ENCODE peak calls at places on chromosomes 6 and 20, in seven cellular contexts. G, Y, V, D, S, B and E are unnamed samples. For H3K36me3, the result is how much of the 10 kb centered on the place peaks cover.

GRCh38 chr6:41505084-41506049 is 40.8 kb upstream of the FOXP4 start:
- DNase-seq in D (peak), Y (peak), S (peak), G (peak), V (peak), B (peak), E (peak)

GRCh38 chr20:18879262-18879661 is 65.7 kb downstream of the SCP2D1 start:
- DNase-seq in S (peak), D (no peak), G (no peak), V (no peak), B (no peak), Y (no peak), E (peak)

GRCh38 chr6:139060332-139060731 is 31.8 kb downstream of the ABRACL start:
- DNase-seq in S (no peak), Y (peak), V (no peak), B (no peak), D (no peak), G (peak), E (no peak)

GRCh38 chr20:48456361-48457184 is 371.2 kb downstream of the PREX1 start:
- DNase-seq in V (no peak), G (no peak), D (no peak), Y (no peak), S (no peak), B (no peak), E (no peak)

GRCh38 chr6:27582928-27583725 is 110.2 kb upstream of the ZNF184 start:
- DNase-seq in S (no peak), Y (peak), V (no peak), B (no peak), G (peak), D (no peak), E (peak)

GRCh38 chr20:63553933-63554290 is at the start of gene FNDC11:
- DNase-seq in S (no peak), V (no peak), Y (no peak), G (no peak), D (peak), B (peak), E (peak)

GRCh38 chr6:138307352-138307751 is 70.4 kb upstream of the SMIM28 start:
- DNase-seq in V (no peak), G (no peak), B (peak), S (no peak), D (no peak), Y (peak), E (no peak)

GRCh38 chr20:43196243-43196642 is 6.5 kb upstream of the PTPRT start:
- DNase-seq in S (no peak), B (no peak), Y (no peak), G (no peak), V (no peak), D (no peak), E (no peak)

GRCh38 chr6:110560239-110561015 is 84.0 kb upstream of the SLC22A16 start:
- DNase-seq in V (no peak), D (no peak), G (no peak), B (no peak), Y (no peak), S (no peak), E (no peak)

DNA sequence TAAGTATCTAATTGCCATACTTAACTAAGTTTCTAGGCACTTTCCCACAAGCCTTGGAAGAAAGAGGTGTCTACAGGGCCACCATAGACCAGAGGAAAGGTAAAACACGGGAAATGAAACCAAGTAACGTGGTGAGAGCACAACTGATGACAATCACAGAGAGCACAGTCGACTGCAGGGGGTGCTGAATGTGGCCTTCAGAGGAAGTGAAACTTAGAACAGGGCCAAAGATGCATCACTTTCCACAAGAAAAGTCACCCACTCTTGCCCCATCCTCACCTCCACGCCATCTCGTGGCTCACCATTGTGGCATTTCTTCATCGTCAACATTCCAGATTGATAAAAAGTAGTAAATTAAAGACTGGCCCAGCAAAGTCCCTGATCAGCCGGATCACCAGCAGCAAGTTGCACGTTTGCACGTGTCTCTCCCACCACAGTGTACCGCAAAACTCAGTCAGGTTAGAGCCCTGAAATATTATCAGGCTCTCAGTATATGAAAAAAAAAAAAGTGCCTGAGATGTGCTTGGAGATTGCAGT is 31.4 kb downstream of the HIVEP2 start:
- DNase-seq in S (no peak), V (no peak), Y (no peak), D (peak), G (no peak), B (no peak), E (no peak)
- H3K36me3 ChIP-seq in S (under half), V (under half), Y (under half), D (under half), G (under half), B (under half), E (under half)

DNA sequence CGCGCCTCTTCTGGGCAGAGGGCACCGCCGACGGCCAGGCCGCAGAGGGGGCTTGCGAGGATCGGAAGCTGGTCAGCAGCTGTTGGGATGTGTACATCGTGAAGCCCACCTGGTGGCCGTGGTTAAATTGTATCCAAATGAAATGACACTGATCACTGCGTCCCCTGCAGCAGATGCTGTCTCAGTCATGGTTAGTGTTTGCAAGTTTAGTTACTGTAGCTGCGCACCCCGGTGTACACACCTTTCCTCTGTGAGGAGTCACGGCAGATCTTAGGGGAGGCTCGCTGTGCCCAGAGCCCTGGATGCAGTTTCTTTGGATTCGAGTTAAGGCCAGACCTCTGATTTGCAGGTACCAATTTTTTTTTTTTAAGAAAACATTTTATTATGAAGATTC is 687 bp downstream of the NAA20 start:
- DNase-seq in Y (peak), B (no peak), D (no peak), S (no peak), G (no peak), V (no peak), E (peak)
- TF ChIP-seq CTCF in Y (no peak), B (no peak), D (no peak), S (no peak), G (no peak), V (no peak), E (no peak)

DNA sequence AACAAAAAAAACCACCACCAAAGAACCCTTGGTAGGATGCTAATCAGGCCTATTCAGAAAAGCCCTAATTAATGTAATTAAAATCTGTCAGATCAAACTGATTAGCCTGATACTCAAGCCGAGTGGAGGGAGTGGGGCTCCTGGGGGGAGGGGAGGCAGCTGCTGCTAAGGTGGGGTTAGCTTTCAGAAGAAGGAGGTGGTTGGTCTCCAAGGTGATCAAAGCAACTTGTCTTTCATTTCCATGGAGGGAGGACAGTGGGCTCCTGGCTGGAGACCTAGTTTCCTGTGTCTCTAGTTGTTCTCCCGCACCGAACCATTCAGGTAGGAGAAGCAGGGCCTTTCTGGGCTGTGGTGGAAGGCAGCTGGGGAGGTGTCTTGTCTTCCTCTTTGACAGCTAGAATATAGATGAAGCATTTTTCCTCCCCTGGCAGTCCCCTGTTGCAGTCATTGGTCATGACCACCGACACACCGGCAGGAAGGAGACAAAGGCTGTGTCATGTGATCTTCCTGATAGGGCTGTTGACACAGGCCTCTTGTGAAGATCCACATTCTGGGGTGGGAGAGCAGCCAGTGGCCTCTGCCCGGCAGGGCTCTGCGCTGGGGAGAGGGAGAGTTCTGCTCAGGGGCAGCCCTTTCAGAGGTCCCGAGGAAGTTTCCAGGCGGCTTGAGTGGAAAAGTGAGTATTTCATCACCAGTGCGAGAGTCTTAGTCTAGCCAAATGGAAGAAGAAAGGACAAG is 39.9 kb upstream of the PRDM1 start:
- DNase-seq in D (no peak), Y (no peak), B (no peak), V (no peak), S (no peak), G (no peak), E (no peak)
- H3K4me3 ChIP-seq in D (no peak), Y (no peak), B (no peak), V (no peak), S (no peak), G (no peak), E (no peak)

GRCh38 chr6:15317251-15317650 is 71.4 kb downstream of the JARID2 start:
- DNase-seq in V (no peak), Y (no peak), S (no peak), G (no peak), B (no peak), D (no peak), E (no peak)
- H3K36me3 ChIP-seq in V (under half), Y (under half), S (under half), G (under half), B (under half), D (under half), E (under half)

GRCh38 chr6:56771929-56772607 is 129.4 kb upstream of the DST start:
- DNase-seq in D (no peak), B (no peak), S (no peak), Y (no peak), G (no peak), V (no peak), E (no peak)

GRCh38 chr6:56770011-56770520 is 127.4 kb upstream of the DST start:
- DNase-seq in G (no peak), S (no peak), D (no peak), Y (no peak), V (no peak), B (no peak), E (no peak)

GRCh38 chr6:56775498-56776166 is 132.9 kb upstream of the DST start:
- DNase-seq in S (no peak), G (no peak), D (no peak), V (no peak), Y (no peak), B (no peak), E (no peak)

GRCh38 chr6:56771189-56771588 is 128.5 kb upstream of the DST start:
- DNase-seq in B (no peak), Y (no peak), V (no peak), D (no peak), G (no peak), S (no peak), E (no peak)

DNA sequence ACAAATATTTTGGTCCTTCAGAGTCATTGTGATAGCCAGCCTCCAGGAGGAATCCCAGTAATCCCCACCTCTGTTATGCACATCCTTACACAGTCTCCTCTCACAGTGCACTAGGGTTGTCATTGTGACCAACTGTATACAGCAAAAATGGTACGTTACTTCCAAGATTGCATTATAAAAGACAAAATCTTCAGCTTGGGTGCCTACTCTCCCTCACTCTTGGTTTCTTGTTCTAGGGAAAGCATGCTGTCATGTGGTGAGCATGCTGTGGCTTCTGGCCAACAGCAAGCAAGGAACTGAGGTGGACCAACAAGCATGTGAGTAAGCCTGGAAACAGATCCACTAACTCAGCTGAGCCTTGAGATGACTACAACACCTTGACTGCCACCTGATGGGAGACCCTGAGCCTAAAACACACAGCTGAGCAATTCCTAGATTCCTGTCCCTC is 130.1 kb upstream of the DST start:
- DNase-seq in G (peak), S (no peak), D (no peak), V (no peak), B (peak), Y (peak), E (no peak)
- TF ChIP-seq CTCF in G (peak), S (no peak), D (no peak), V (no peak), B (no peak), Y (no peak), E (no peak)

GRCh38 chr6:10386756-10387654 is 27.9 kb downstream of the TFAP2A start:
- DNase-seq in V (no peak), D (no peak), G (no peak), B (no peak), Y (no peak), S (no peak), E (no peak)
- H3K4me3 ChIP-seq in V (no peak), D (no peak), G (no peak), B (no peak), Y (no peak), S (no peak), E (no peak)

GRCh38 chr6:43037706-43038105 is 15.9 kb downstream of the CUL7 start:
- DNase-seq in G (no peak), V (no peak), Y (no peak), B (no peak), S (peak), D (no peak), E (no peak)

GRCh38 chr6:43036712-43037111 is 15.3 kb downstream of the RRP36 start:
- DNase-seq in D (no peak), S (peak), G (no peak), B (no peak), V (no peak), Y (no peak), E (no peak)

GRCh38 chr6:43037197-43037596 is 15.8 kb downstream of the RRP36 start:
- DNase-seq in Y (no peak), G (no peak), D (no peak), S (peak), V (no peak), B (no peak), E (no peak)

GRCh38 chr6:43033874-43034273 is 12.5 kb downstream of the RRP36 start:
- DNase-seq in D (no peak), Y (no peak), G (no peak), B (no peak), V (no peak), S (no peak), E (no peak)

GRCh38 chr6:43035495-43036194 is 14.2 kb downstream of the RRP36 start:
- DNase-seq in Y (no peak), D (no peak), S (no peak), V (no peak), G (no peak), B (peak), E (no peak)
- H3K36me3 ChIP-seq in Y (under half), D (under half), S (under half), V (half or more), G (half or more), B (half or more), E (under half)

DNA sequence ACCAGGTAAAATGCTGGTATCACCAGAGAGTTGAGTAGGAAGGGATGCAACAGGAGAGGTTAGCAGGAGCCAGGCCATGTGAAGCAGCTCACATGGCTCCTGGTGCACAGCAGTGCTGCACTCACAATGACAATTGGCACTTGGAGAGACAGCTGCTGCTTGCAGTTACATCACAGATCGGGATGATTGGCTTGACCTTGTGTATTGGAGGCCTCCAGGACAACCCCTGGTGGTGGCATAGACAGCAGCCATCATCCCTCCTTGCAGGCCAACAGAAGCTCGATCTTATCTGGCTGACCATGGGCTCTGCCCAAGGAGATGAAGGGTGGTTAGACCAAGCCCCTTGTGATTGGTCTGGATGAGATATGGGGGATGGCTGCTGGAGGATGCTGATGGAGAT is 73.0 kb downstream of the EYA2 start:
- DNase-seq in D (no peak), V (no peak), B (no peak), S (no peak), Y (no peak), G (no peak), E (no peak)
- TF ChIP-seq CTCF in D (no peak), V (no peak), B (no peak), S (no peak), Y (no peak), G (no peak), E (no peak)

GRCh38 chr6:11093065-11093590 is 506 bp upstream of the SMIM13 start:
- DNase-seq in B (no peak), G (no peak), V (no peak), S (no peak), Y (peak), D (peak), E (peak)

GRCh38 chr6:11089695-11090094 is 3.9 kb upstream of the SMIM13 start:
- DNase-seq in D (no peak), S (no peak), Y (no peak), V (no peak), G (no peak), B (no peak), E (no peak)

GRCh38 chr6:11094411-11094851 is 797 bp downstream of the SMIM13 start:
- DNase-seq in B (peak), D (peak), Y (peak), V (no peak), S (no peak), G (peak), E (peak)

GRCh38 chr6:11093591-11094410 is at the start of gene SMIM13:
- DNase-seq in V (peak), D (peak), G (peak), S (peak), Y (peak), B (peak), E (peak)

GRCh38 chr6:11092654-11093053 is 980 bp upstream of the SMIM13 start:
- DNase-seq in S (no peak), D (no peak), Y (no peak), B (no peak), G (no peak), V (no peak), E (no peak)
- H3K4me3 ChIP-seq in S (peak), D (no peak), Y (peak), B (peak), G (peak), V (peak), E (peak)

GRCh38 chr6:7578949-7579348 is 11.0 kb upstream of the SNRNP48 start:
- DNase-seq in Y (no peak), D (no peak), B (no peak), G (no peak), S (no peak), V (no peak), E (no peak)
- H3K36me3 ChIP-seq in Y (under half), D (under half), B (half or more), G (half or more), S (half or more), V (half or more), E (under half)